ENCODE peak calls at places on chromosomes 2 and 18, in five cellular contexts. Y is prostate gland; M is naive thymus-derived CD4-positive, alpha-beta T cell; H is foreskin fibroblast; X is T-helper 17 cell. D is an unnamed sample.

GRCh38 chr2:214713080-214713830 is 96.2 kb downstream of the BARD1 start:
- DNase-seq in Y (peak; percentile 59), M (no peak), H (no peak), X (no peak), D (no peak)

GRCh38 chr2:227748079-227748478 is 2.4 kb downstream of the SCYGR8 start:
- DNase-seq in Y (no peak), M (no peak), H (no peak), X (no peak), D (no peak)

GRCh38 chr18:63342206-63342605 is 22.6 kb upstream of the BCL2 start:
- DNase-seq in Y (no peak), M (peak; percentile 28), H (no peak), X (no peak), D (peak; percentile 87)

GRCh38 chr2:61328707-61329251 is 142.1 kb downstream of the USP34 start:
- DNase-seq in Y (no peak), M (no peak), H (peak; percentile 64), X (no peak), D (peak; percentile 24)

GRCh38 chr18:31044926-31045325 is 2.4 kb upstream of the DSC3 start:
- DNase-seq in Y (no peak), M (no peak), H (no peak), X (no peak), D (no peak)

GRCh38 chr2:9219027-9219445 is 12.4 kb downstream of the ASAP2 start:
- DNase-seq in Y (no peak), M (no peak), H (no peak), X (no peak), D (no peak)

GRCh38 chr2:128154225-128154624 is 63.2 kb downstream of the UGGT1 start:
- DNase-seq in Y (no peak), M (no peak), H (no peak), X (no peak), D (no peak)

GRCh38 chr18:13461488-13461887 is 242.9 kb downstream of the LDLRAD4 start:
- DNase-seq in Y (no peak), M (no peak), H (no peak), X (no peak), D (peak; percentile 41)

GRCh38 chr2:236054661-236055060 is 113.5 kb downstream of the GBX2 start:
- DNase-seq in Y (no peak), M (no peak), H (no peak), X (no peak), D (no peak)

GRCh38 chr2:88003074-88003755 is 13.1 kb downstream of the RNU2-63P start:
- DNase-seq in Y (no peak), M (no peak), H (no peak), X (no peak), D (no peak)

GRCh38 chr2:231308631-231309414 is 86.7 kb upstream of the B3GNT7 start:
- DNase-seq in Y (no peak), M (no peak), H (no peak), X (no peak), D (no peak)